ENCODE peak calls at places on chromosome 18, in seven cellular contexts. One of them, this sample, is unnamed.

GRCh38 chr18:959854-960253 is 55.2 kb downstream of the ADCYAP1 start:
- DNase-seq in CD8-positive, alpha-beta T cell: no peak
- DNase-seq in fibroblast of mammary gland: no peak
- DNase-seq in adrenal gland: no peak
- DNase-seq in heart left ventricle: no peak
- DNase-seq in A549: no peak
- DNase-seq in GM23338: no peak
- DNase-seq in this sample: no peak

GRCh38 chr18:77115461-77115907 is 17.1 kb downstream of the MBP start:
- DNase-seq in heart left ventricle: no peak
- DNase-seq in A549: no peak
- DNase-seq in GM23338: no peak
- DNase-seq in adrenal gland: no peak
- DNase-seq in CD8-positive, alpha-beta T cell: no peak
- DNase-seq in fibroblast of mammary gland: no peak
- DNase-seq in this sample: no peak

GRCh38 chr18:22538463-22538862 is 120.7 kb upstream of the CTAGE1 start:
- DNase-seq in A549: no peak
- DNase-seq in CD8-positive, alpha-beta T cell: no peak
- DNase-seq in heart left ventricle: peak; percentile 55
- DNase-seq in adrenal gland: peak; percentile 21
- DNase-seq in fibroblast of mammary gland: peak; percentile 93
- DNase-seq in GM23338: no peak
- DNase-seq in this sample: no peak

GRCh38 chr18:47755102-47755456 is 175.4 kb downstream of the SMAD2 start:
- DNase-seq in A549: no peak
- DNase-seq in fibroblast of mammary gland: no peak
- DNase-seq in GM23338: no peak
- DNase-seq in heart left ventricle: no peak
- DNase-seq in adrenal gland: no peak
- DNase-seq in CD8-positive, alpha-beta T cell: no peak
- DNase-seq in this sample: no peak

GRCh38 chr18:23311346-23312103 is 141.6 kb upstream of the RIOK3 start:
- DNase-seq in GM23338: no peak
- DNase-seq in A549: no peak
- DNase-seq in heart left ventricle: peak; percentile 54
- DNase-seq in adrenal gland: peak; percentile 95
- DNase-seq in CD8-positive, alpha-beta T cell: no peak
- DNase-seq in fibroblast of mammary gland: peak; percentile 95
- DNase-seq in this sample: peak; percentile 62

GRCh38 chr18:70169747-70170146 is 35.7 kb downstream of the RTTN start:
- DNase-seq in heart left ventricle: no peak
- DNase-seq in CD8-positive, alpha-beta T cell: no peak
- DNase-seq in A549: no peak
- DNase-seq in fibroblast of mammary gland: no peak
- DNase-seq in GM23338: no peak
- DNase-seq in adrenal gland: no peak
- DNase-seq in this sample: no peak

GRCh38 chr18:80137976-80138375 is 28.9 kb downstream of the ADNP2 start:
- DNase-seq in CD8-positive, alpha-beta T cell: no peak
- DNase-seq in A549: no peak
- DNase-seq in fibroblast of mammary gland: no peak
- DNase-seq in adrenal gland: no peak
- DNase-seq in GM23338: no peak
- DNase-seq in heart left ventricle: no peak
- DNase-seq in this sample: no peak

GRCh38 chr18:67266591-67267237 is 249.8 kb downstream of the DSEL start:
- DNase-seq in heart left ventricle: no peak
- DNase-seq in fibroblast of mammary gland: peak; percentile 79
- DNase-seq in adrenal gland: no peak
- DNase-seq in A549: peak; percentile 8
- DNase-seq in CD8-positive, alpha-beta T cell: no peak
- DNase-seq in GM23338: peak; percentile 12
- DNase-seq in this sample: no peak

GRCh38 chr18:47968006-47968676 is 37.7 kb upstream of the SMAD2 start:
- DNase-seq in A549: peak; percentile 88
- DNase-seq in fibroblast of mammary gland: no peak
- DNase-seq in heart left ventricle: no peak
- DNase-seq in GM23338: peak; percentile 93
- DNase-seq in CD8-positive, alpha-beta T cell: no peak
- DNase-seq in adrenal gland: no peak
- DNase-seq in this sample: peak; percentile 84

GRCh38 chr18:11051462-11051861 is 97.9 kb downstream of the PIEZO2 start:
- DNase-seq in fibroblast of mammary gland: no peak
- DNase-seq in A549: no peak
- DNase-seq in GM23338: no peak
- DNase-seq in CD8-positive, alpha-beta T cell: no peak
- DNase-seq in adrenal gland: no peak
- DNase-seq in heart left ventricle: no peak
- DNase-seq in this sample: no peak

GRCh38 chr18:56711706-56712445 is 60.7 kb downstream of the WDR7 start:
- DNase-seq in fibroblast of mammary gland: peak; percentile 85
- DNase-seq in A549: no peak
- DNase-seq in CD8-positive, alpha-beta T cell: no peak
- DNase-seq in adrenal gland: no peak
- DNase-seq in heart left ventricle: no peak
- DNase-seq in GM23338: no peak
- DNase-seq in this sample: no peak

GRCh38 chr18:79581406-79581805 is 98.2 kb upstream of the CTDP1 start:
- DNase-seq in adrenal gland: no peak
- DNase-seq in fibroblast of mammary gland: no peak
- DNase-seq in CD8-positive, alpha-beta T cell: no peak
- DNase-seq in heart left ventricle: peak; percentile 4
- DNase-seq in A549: no peak
- DNase-seq in GM23338: no peak
- DNase-seq in this sample: no peak

GRCh38 chr18:55790296-55790695 is 202.3 kb upstream of the TCF4 start:
- DNase-seq in heart left ventricle: no peak
- DNase-seq in CD8-positive, alpha-beta T cell: no peak
- DNase-seq in GM23338: no peak
- DNase-seq in A549: peak; percentile 41
- DNase-seq in adrenal gland: no peak
- DNase-seq in fibroblast of mammary gland: peak; percentile 82
- DNase-seq in this sample: peak; percentile 91

GRCh38 chr18:4586729-4587128 is 131.6 kb upstream of the DLGAP1 start:
- DNase-seq in adrenal gland: no peak
- DNase-seq in fibroblast of mammary gland: no peak
- DNase-seq in heart left ventricle: no peak
- DNase-seq in GM23338: no peak
- DNase-seq in A549: no peak
- DNase-seq in CD8-positive, alpha-beta T cell: no peak
- DNase-seq in this sample: no peak

GRCh38 chr18:3444954-3445353 is 5.0 kb upstream of the TGIF1 start:
- DNase-seq in fibroblast of mammary gland: no peak
- DNase-seq in heart left ventricle: no peak
- DNase-seq in adrenal gland: no peak
- DNase-seq in GM23338: no peak
- DNase-seq in A549: no peak
- DNase-seq in CD8-positive, alpha-beta T cell: no peak
- DNase-seq in this sample: no peak

GRCh38 chr18:3440340-3440739 is 9.6 kb upstream of the TGIF1 start:
- DNase-seq in heart left ventricle: no peak
- DNase-seq in A549: no peak
- DNase-seq in CD8-positive, alpha-beta T cell: no peak
- DNase-seq in GM23338: no peak
- DNase-seq in fibroblast of mammary gland: no peak
- DNase-seq in adrenal gland: no peak
- DNase-seq in this sample: no peak

GRCh38 chr18:3442894-3443293 is 7.1 kb upstream of the TGIF1 start:
- DNase-seq in GM23338: no peak
- DNase-seq in A549: no peak
- DNase-seq in adrenal gland: no peak
- DNase-seq in CD8-positive, alpha-beta T cell: no peak
- DNase-seq in fibroblast of mammary gland: no peak
- DNase-seq in heart left ventricle: no peak
- DNase-seq in this sample: no peak

GRCh38 chr18:3447035-3447894 is 2.7 kb upstream of the TGIF1 start:
- DNase-seq in A549: no peak
- DNase-seq in heart left ventricle: peak; percentile 51
- DNase-seq in GM23338: peak; percentile 79
- DNase-seq in fibroblast of mammary gland: peak; percentile 66
- DNase-seq in adrenal gland: peak; percentile 66
- DNase-seq in CD8-positive, alpha-beta T cell: no peak
- DNase-seq in this sample: no peak

GRCh38 chr18:3441290-3441689 is 8.7 kb upstream of the TGIF1 start:
- DNase-seq in adrenal gland: peak; percentile 65
- DNase-seq in A549: peak; percentile 66
- DNase-seq in CD8-positive, alpha-beta T cell: no peak
- DNase-seq in GM23338: peak; percentile 55
- DNase-seq in heart left ventricle: peak; percentile 12
- DNase-seq in fibroblast of mammary gland: no peak
- DNase-seq in this sample: no peak
- TF ChIP-seq CTCF in adrenal gland: peak; percentile 52
- TF ChIP-seq CTCF in A549: peak; percentile 39
- TF ChIP-seq CTCF in CD8-positive, alpha-beta T cell: peak; percentile 20
- TF ChIP-seq CTCF in GM23338: peak; percentile 70
- TF ChIP-seq CTCF in heart left ventricle: peak; percentile 50
- TF ChIP-seq CTCF in fibroblast of mammary gland: peak; percentile 5
- TF ChIP-seq CTCF in this sample: peak; percentile 44

GRCh38 chr18:32773187-32773712 is 427 bp upstream of the KLHL14 start:
- DNase-seq in heart left ventricle: no peak
- DNase-seq in GM23338: no peak
- DNase-seq in fibroblast of mammary gland: no peak
- DNase-seq in A549: no peak
- DNase-seq in CD8-positive, alpha-beta T cell: no peak
- DNase-seq in adrenal gland: no peak
- DNase-seq in this sample: no peak
- H3K4me3 ChIP-seq in heart left ventricle: no peak overlapping the region
- H3K4me3 ChIP-seq in GM23338: peak overlapping the region; percentile 88
- H3K4me3 ChIP-seq in fibroblast of mammary gland: no peak overlapping the region
- H3K4me3 ChIP-seq in A549: no peak overlapping the region
- H3K4me3 ChIP-seq in CD8-positive, alpha-beta T cell: no peak overlapping the region
- H3K4me3 ChIP-seq in adrenal gland: no peak overlapping the region
- H3K4me3 ChIP-seq in this sample: no peak overlapping the region

GRCh38 chr18:36095936-36096519 is 28.7 kb upstream of the RPRD1A start:
- DNase-seq in fibroblast of mammary gland: peak; percentile 86
- DNase-seq in A549: peak; percentile 69
- DNase-seq in CD8-positive, alpha-beta T cell: no peak
- DNase-seq in adrenal gland: no peak
- DNase-seq in GM23338: peak; percentile 72
- DNase-seq in heart left ventricle: no peak
- DNase-seq in this sample: peak; percentile 29
- TF ChIP-seq CTCF in fibroblast of mammary gland: peak; percentile 55
- TF ChIP-seq CTCF in A549: peak; percentile 66
- TF ChIP-seq CTCF in CD8-positive, alpha-beta T cell: peak; percentile 72
- TF ChIP-seq CTCF in adrenal gland: peak; percentile 70
- TF ChIP-seq CTCF in GM23338: peak; percentile 63
- TF ChIP-seq CTCF in heart left ventricle: peak; percentile 52
- TF ChIP-seq CTCF in this sample: peak; percentile 45

DNA sequence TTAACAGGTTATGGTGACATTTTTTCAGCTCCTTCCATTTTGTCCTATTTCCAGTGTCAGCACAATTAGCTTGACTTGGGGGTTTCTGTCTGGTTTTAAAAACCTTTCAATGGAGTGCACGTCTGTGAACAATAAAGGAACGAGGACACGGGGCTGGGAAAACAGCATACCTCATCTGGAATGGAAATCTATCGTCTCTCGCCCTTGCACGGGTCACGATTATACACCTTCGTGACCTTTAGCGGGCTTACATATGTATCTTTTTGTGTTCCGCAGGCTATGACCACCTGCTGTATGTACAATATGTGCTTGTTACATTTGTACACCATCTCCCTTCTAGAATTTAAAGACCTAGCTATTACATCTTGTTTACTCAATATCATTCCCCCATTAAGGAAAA is 2.3 kb upstream of the ZNF532 start:
- DNase-seq in adrenal gland: no peak
- DNase-seq in fibroblast of mammary gland: no peak
- DNase-seq in CD8-positive, alpha-beta T cell: no peak
- DNase-seq in A549: no peak
- DNase-seq in GM23338: no peak
- DNase-seq in heart left ventricle: no peak
- DNase-seq in this sample: no peak
- H3K4me3 ChIP-seq in adrenal gland: no peak overlapping the region
- H3K4me3 ChIP-seq in fibroblast of mammary gland: no peak overlapping the region
- H3K4me3 ChIP-seq in CD8-positive, alpha-beta T cell: no peak overlapping the region
- H3K4me3 ChIP-seq in A549: peak overlapping the region; percentile 54
- H3K4me3 ChIP-seq in GM23338: peak overlapping the region; percentile 68
- H3K4me3 ChIP-seq in heart left ventricle: peak overlapping the region; percentile 62
- H3K4me3 ChIP-seq in this sample: no peak overlapping the region

DNA sequence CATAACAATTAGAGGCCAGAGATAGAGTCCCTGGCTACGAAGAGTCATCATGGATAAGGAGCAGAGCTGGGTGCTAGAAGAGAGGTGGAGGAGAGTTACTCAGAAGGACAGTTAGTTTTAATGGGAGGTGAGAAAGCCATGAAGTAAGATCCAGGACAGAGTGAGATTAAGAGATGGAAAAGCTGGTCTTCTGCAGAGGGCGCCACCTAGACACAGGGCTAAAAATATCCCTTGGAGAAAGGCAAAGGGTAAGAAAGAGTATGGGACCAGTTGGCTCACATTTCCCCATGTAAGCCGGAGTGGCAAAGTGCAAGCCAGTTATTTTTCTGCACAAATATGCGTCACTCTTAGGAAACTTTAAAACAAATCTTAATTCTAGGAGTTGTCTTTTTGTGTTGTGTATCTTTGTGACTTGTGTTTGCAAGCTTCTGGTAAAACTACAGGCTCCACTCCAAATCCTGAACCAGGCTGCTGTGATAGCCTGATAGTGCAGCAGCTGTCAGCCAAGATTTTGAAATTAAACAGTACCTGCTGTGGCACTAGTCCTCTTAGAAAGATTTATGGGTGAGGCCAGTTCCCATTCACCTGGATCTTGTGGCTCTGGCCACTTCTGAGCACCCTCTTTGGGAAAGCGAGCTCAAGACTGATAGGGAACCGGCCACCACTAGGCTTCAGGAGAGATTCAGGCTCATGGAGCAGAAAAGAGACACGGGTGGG is 204.2 kb downstream of the TPGS2 start:
- DNase-seq in fibroblast of mammary gland: no peak
- DNase-seq in CD8-positive, alpha-beta T cell: no peak
- DNase-seq in heart left ventricle: peak; percentile 30
- DNase-seq in GM23338: peak; percentile 38
- DNase-seq in adrenal gland: no peak
- DNase-seq in A549: no peak
- DNase-seq in this sample: no peak
- TF ChIP-seq CTCF in fibroblast of mammary gland: no peak
- TF ChIP-seq CTCF in CD8-positive, alpha-beta T cell: no peak
- TF ChIP-seq CTCF in heart left ventricle: no peak
- TF ChIP-seq CTCF in GM23338: peak; percentile 70
- TF ChIP-seq CTCF in adrenal gland: no peak
- TF ChIP-seq CTCF in A549: no peak
- TF ChIP-seq CTCF in this sample: peak; percentile 10

GRCh38 chr18:46334200-46334553 is 230.0 kb downstream of the HAUS1 start:
- DNase-seq in heart left ventricle: no peak
- DNase-seq in fibroblast of mammary gland: no peak
- DNase-seq in GM23338: no peak
- DNase-seq in CD8-positive, alpha-beta T cell: no peak
- DNase-seq in adrenal gland: no peak
- DNase-seq in A549: no peak
- DNase-seq in this sample: no peak
- H3K4me3 ChIP-seq in heart left ventricle: peak overlapping the region; percentile 65
- H3K4me3 ChIP-seq in fibroblast of mammary gland: peak overlapping the region; percentile 15
- H3K4me3 ChIP-seq in GM23338: peak overlapping the region; percentile 87
- H3K4me3 ChIP-seq in CD8-positive, alpha-beta T cell: no peak overlapping the region
- H3K4me3 ChIP-seq in adrenal gland: no peak overlapping the region
- H3K4me3 ChIP-seq in A549: peak overlapping the region; percentile 68
- H3K4me3 ChIP-seq in this sample: peak overlapping the region; percentile 17

This sample was measured in retinal pigment epithelial cell.